ENCODE peak calls at places on chromosomes 7 and 10, in four cellular contexts. F is mammary epithelial cell, G is HCT116, D is adrenal gland. N is an unnamed sample.

GRCh38 chr10:79380125-79380917 is 33.1 kb downstream of the PPIF start:
- DNase-seq in F (no peak), D (no peak), G (no peak), N (no peak)

GRCh38 chr10:97479939-97480338 is 18.3 kb downstream of the MMS19 start:
- DNase-seq in G (no peak), D (no peak), F (no peak), N (no peak)

GRCh38 chr7:157553256-157553655 is 216.5 kb downstream of the DNAJB6 start:
- DNase-seq in D (no peak), G (no peak), F (no peak), N (no peak)

GRCh38 chr10:84054743-84055142 is 84.6 kb upstream of the GHITM start:
- DNase-seq in F (no peak), G (no peak), D (no peak), N (no peak)

GRCh38 chr7:151048911-151049463 is 656 bp downstream of the ASIC3 start:
- DNase-seq in D (no peak), F (no peak), G (no peak), N (no peak)

GRCh38 chr7:107315821-107316220 is 147.0 kb downstream of the HBP1 start:
- DNase-seq in D (no peak), F (no peak), G (no peak), N (no peak)

GRCh38 chr7:149620961-149621360 is 123.4 kb upstream of the ZNF746 start:
- DNase-seq in D (no peak), F (no peak), G (no peak), N (no peak)

GRCh38 chr7:4604456-4604940 is 77.6 kb upstream of the FOXK1 start:
- DNase-seq in F (no peak), D (no peak), G (no peak), N (no peak)

GRCh38 chr7:880450-880849 is 4.1 kb downstream of the GET4 start:
- DNase-seq in G (no peak), D (peak), F (no peak), N (no peak)

GRCh38 chr7:15625456-15625855 is 61.0 kb downstream of the MEOX2 start:
- DNase-seq in G (no peak), F (no peak), D (no peak), N (no peak)
- TF ChIP-seq CTCF in G (no peak), F (no peak), D (no peak), N (no peak)

GRCh38 chr7:142567676-142568075 is 181.6 kb upstream of the PRSS1 start:
- DNase-seq in F (no peak), D (no peak), G (no peak), N (no peak)
- TF ChIP-seq CTCF in F (no peak), D (no peak), G (peak), N (no peak)

DNA sequence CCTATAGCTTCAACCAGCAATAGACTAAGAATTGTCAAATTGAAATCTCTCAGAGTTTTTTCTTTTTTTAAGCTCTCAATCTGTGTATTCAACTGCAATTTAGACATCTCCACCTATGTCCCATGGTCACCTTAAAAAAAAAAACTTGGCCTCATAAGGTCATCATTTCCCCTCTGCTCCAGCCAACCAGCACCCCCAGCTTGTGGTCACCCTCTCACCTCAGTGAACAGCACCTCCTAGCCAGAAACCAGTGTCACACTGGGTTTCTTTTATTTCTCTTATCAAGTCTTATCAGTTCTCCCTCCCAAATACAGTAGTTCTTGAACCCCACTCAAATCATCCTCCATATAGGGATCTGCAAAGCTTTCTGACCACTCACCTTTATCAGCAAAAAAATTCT is 4.0 kb downstream of the ITGB1 start:
- DNase-seq in G (no peak), D (no peak), F (no peak), N (no peak)
- TF ChIP-seq CTCF in G (no peak), D (no peak), F (peak), N (no peak)

GRCh38 chr7:143373255-143373794 is 7.8 kb upstream of the ZYX start:
- DNase-seq in F (no peak), G (no peak), D (no peak), N (no peak)
- TF ChIP-seq CTCF in F (no peak), G (peak), D (no peak), N (no peak)

DNA sequence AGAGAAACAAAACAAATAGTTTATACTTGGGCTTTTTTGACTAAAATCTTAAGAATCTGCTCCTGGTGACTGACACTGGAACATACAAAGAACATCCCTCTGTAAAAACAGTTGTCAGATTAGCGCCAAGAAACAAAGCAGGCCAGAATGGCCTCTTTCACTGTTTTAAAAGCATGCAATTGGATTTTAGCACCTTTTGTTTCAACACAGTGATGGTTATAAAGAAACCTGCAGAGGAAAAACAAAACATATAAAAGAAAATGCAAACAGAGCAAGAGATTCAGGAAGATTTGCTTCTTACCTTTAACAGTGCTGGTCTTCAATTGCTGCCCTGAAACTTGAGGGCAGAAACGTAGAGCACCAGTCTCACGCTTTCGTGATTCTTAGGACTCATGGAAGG is 652.2 kb upstream of the KCND2 start:
- DNase-seq in F (no peak), G (no peak), D (no peak), N (no peak)
- TF ChIP-seq CTCF in F (no peak), G (no peak), D (no peak), N (no peak)

GRCh38 chr7:135620980-135621850 is 41.1 kb upstream of the STMP1 start:
- DNase-seq in D (peak), F (peak), G (peak), N (no peak)
- TF ChIP-seq CTCF in D (peak), F (peak), G (peak), N (peak)